ENCODE peak calls at places on chromosomes 4 and X, in five cellular contexts. Y is tibial nerve; D is CD4-positive, alpha-beta T cell; E is keratinocyte; S is Caco-2. L is an unnamed sample.

GRCh38 chr4:101187837-101188236 is 159.5 kb downstream of the PPP3CA start:
- DNase-seq in D (no peak), Y (no peak), S (no peak), E (no peak), L (no peak)

GRCh38 chr4:175833574-175834350 is 21.7 kb upstream of the GPM6A start:
- DNase-seq in Y (no peak), E (no peak), S (no peak), D (no peak), L (no peak)

GRCh38 chr4:163331629-163332360 is 601 bp downstream of the NPY1R start:
- DNase-seq in Y (no peak), S (no peak), D (no peak), E (no peak), L (no peak)

GRCh38 chrX:130728208-130728607 is 174.8 kb downstream of the ENOX2 start:
- DNase-seq in S (no peak), E (no peak), D (no peak), Y (no peak), L (no peak)

GRCh38 chr4:25795566-25796454 is 67.0 kb downstream of the SEL1L3 start:
- DNase-seq in E (no peak), Y (no peak), S (peak), D (no peak), L (no peak)

GRCh38 chr4:30719363-30720020 is 677 bp upstream of the PCDH7 start:
- DNase-seq in Y (no peak), S (peak), E (no peak), D (no peak), L (no peak)

GRCh38 chr4:100306018-100306417 is 115.8 kb upstream of the DDIT4L start:
- DNase-seq in S (no peak), E (no peak), Y (no peak), D (no peak), L (no peak)

GRCh38 chr4:65538571-65538970 is 131.7 kb downstream of the EPHA5 start:
- DNase-seq in S (no peak), E (no peak), Y (no peak), D (no peak), L (no peak)

GRCh38 chrX:119736206-119736764 is 22.1 kb upstream of the SOWAHD start:
- DNase-seq in D (no peak), Y (no peak), S (no peak), E (no peak), L (no peak)

GRCh38 chrX:151396042-151396826 is 772 bp upstream of the VMA21 start:
- DNase-seq in E (no peak), S (no peak), D (no peak), Y (peak), L (no peak)

GRCh38 chr4:115292320-115293092 is 179.1 kb upstream of the NDST4 start:
- DNase-seq in D (no peak), E (no peak), Y (no peak), S (no peak), L (no peak)

GRCh38 chr4:119190354-119190753 is 22.2 kb upstream of the USP53 start:
- DNase-seq in D (no peak), Y (no peak), S (no peak), E (no peak), L (no peak)

GRCh38 chr4:182925298-182925738 is 8.1 kb upstream of the DCTD start:
- DNase-seq in E (no peak), S (peak), Y (peak), D (peak), L (no peak)

GRCh38 chr4:17702666-17703065 is 78.8 kb downstream of the FAM184B start:
- DNase-seq in Y (no peak), D (no peak), S (no peak), E (no peak), L (no peak)

GRCh38 chr4:78776031-78776728 is at the start of gene BMP2K:
- DNase-seq in Y (peak), D (peak), S (peak), E (no peak), L (no peak)

GRCh38 chr4:114226968-114227760 is 247.7 kb upstream of the ARSJ start:
- DNase-seq in E (no peak), S (no peak), Y (no peak), D (no peak), L (no peak)

GRCh38 chrX:108584617-108585211 is 145.1 kb downstream of the COL4A5 start:
- DNase-seq in Y (no peak), S (no peak), E (no peak), D (no peak), L (no peak)

GRCh38 chr4:187586892-187587291 is 408.7 kb upstream of the ZFP42 start:
- DNase-seq in E (no peak), Y (no peak), D (no peak), S (no peak), L (no peak)

GRCh38 chr4:154024097-154024496 is 235.2 kb upstream of the SFRP2 start:
- DNase-seq in E (no peak), S (no peak), Y (no peak), D (no peak), L (no peak)

GRCh38 chr4:182828678-182829025 is 88.5 kb downstream of the DCTD start:
- DNase-seq in Y (no peak), E (no peak), S (no peak), D (no peak), L (no peak)

GRCh38 chr4:42205551-42205950 is 53.1 kb upstream of the BEND4 start:
- DNase-seq in D (no peak), Y (no peak), E (no peak), S (no peak), L (no peak)

GRCh38 chrX:143635915-143636314 is at the start of gene SLITRK4:
- DNase-seq in S (no peak), D (no peak), E (no peak), Y (no peak), L (no peak)

GRCh38 chr4:87317527-87317926 is 5.2 kb downstream of the HSD17B13 start:
- DNase-seq in E (no peak), D (no peak), Y (no peak), S (no peak), L (no peak)

GRCh38 chrX:152177497-152178269 is 39.3 kb upstream of the MAGEA10 start:
- DNase-seq in Y (no peak), D (no peak), S (no peak), E (no peak), L (no peak)

GRCh38 chrX:127570276-127570675 is 481.9 kb downstream of the ACTRT1 start:
- DNase-seq in D (no peak), E (no peak), S (no peak), Y (no peak), L (no peak)

GRCh38 chrX:119482497-119483480 is 14.5 kb downstream of the SLC25A5 start:
- DNase-seq in D (peak), S (peak), Y (peak), E (no peak), L (no peak)

GRCh38 chr4:1323635-1324442 is 23.2 kb upstream of the UVSSA start:
- DNase-seq in E (peak), S (no peak), Y (no peak), D (no peak), L (no peak)

GRCh38 chrX:826448-826847 is 195.9 kb downstream of the SHOX start:
- DNase-seq in E (no peak), S (no peak), Y (no peak), D (no peak), L (no peak)

GRCh38 chr4:23981328-23981727 is 91.5 kb upstream of the PPARGC1A start:
- DNase-seq in D (no peak), S (no peak), Y (no peak), E (no peak), L (no peak)

GRCh38 chrX:150694738-150695410 is 1.7 kb downstream of the MTMR1 start:
- DNase-seq in E (no peak), D (no peak), Y (no peak), S (no peak), L (no peak)

GRCh38 chrX:6371353-6371752 is 142.7 kb upstream of the NLGN4X start:
- DNase-seq in S (no peak), E (no peak), D (no peak), Y (no peak), L (no peak)

GRCh38 chr4:128565565-128566186 is 243.8 kb upstream of the JADE1 start:
- DNase-seq in E (no peak), D (no peak), S (peak), Y (no peak), L (peak)

GRCh38 chr4:20254517-20255250 is 3.0 kb downstream of the SLIT2 start:
- DNase-seq in D (no peak), S (no peak), E (no peak), Y (no peak), L (no peak)

GRCh38 chrX:110125435-110125834 is 122.5 kb downstream of the TMEM164 start:
- DNase-seq in D (no peak), S (no peak), Y (no peak), E (no peak), L (no peak)
- TF ChIP-seq CTCF in D (no peak), S (peak), Y (no peak), E (no peak), L (no peak)

DNA sequence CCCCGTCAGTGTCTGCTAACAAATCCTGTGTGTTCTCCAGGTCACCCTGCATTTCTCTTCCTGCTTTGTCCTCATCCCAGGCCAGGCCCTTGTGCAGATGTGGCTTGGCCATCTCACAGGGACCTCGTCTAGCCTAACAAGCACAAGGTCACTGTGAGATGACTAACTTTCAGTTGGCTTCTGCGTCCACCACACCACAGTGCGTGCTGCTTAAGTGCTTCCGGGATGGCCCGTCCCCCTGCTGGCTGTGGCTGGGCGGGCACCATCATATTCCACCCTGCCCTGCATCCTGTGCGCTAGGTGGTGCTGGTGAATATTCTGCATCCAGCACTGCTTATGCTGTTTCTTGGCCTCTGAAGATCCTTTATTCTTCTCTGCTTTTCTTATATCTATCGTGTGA is 33.8 kb downstream of the RBBP7 start:
- DNase-seq in S (no peak), E (no peak), D (no peak), Y (no peak), L (no peak)
- TF ChIP-seq CTCF in S (peak), E (peak), D (no peak), Y (peak), L (no peak)

GRCh38 chr4:179626687-179627086 is 2184.4 kb upstream of the AGA start:
- DNase-seq in D (no peak), E (no peak), S (no peak), Y (no peak), L (no peak)

GRCh38 chr4:179624768-179625181 is 2182.5 kb upstream of the AGA start:
- DNase-seq in E (no peak), D (no peak), Y (no peak), S (no peak), L (no peak)

GRCh38 chr4:179625391-179625790 is 2183.2 kb upstream of the AGA start:
- DNase-seq in Y (no peak), E (no peak), D (no peak), S (no peak), L (no peak)
- TF ChIP-seq CTCF in Y (no peak), E (no peak), D (no peak), S (no peak), L (no peak)

GRCh38 chr4:90081432-90082195 is 45.6 kb upstream of the CCSER1 start:
- DNase-seq in S (no peak), D (no peak), Y (no peak), E (no peak), L (no peak)
- TF ChIP-seq CTCF in S (no peak), D (no peak), Y (no peak), E (no peak), L (no peak)

DNA sequence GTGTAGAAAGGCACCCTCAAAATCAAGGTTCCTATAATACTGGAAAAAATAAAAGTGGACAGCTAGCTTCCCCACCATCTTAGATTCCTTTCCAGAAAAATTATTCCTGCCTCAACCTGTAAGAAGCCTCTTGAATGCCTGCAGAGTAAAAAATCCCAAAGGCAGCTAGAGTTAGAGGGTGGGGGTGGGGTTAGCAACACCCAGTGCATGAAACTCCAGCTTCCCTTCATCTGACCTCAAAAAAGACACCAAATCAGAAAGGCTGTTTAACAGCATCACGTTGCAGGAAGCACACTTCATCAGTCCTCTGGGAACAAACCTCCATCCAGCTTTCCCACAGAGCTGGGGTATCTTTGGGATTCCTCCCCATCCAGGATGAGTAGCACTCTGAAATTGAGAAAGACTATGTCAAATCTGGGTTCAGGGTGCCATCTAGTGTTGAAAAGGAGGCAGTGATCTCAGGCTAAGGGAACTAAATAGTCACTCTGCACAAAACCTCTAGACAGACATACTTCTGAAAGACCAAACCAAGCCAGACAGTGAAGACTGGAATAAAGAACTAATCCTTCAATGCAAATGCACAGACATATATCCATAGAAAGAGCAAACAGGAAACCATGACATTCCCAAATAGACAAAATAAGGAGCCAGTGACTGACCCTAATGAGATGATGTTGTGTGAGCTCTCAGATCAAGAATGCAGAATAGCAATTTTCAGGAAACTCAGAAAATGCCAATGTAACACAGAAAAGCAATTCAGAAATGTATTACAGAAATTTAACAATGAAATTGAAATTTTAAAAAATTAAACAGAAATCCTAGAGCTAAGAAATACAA is 97.9 kb downstream of the ARHGEF9 start:
- DNase-seq in Y (peak), D (no peak), S (peak), E (no peak), L (no peak)
- TF ChIP-seq CTCF in Y (peak), D (peak), S (peak), E (peak), L (no peak)

DNA sequence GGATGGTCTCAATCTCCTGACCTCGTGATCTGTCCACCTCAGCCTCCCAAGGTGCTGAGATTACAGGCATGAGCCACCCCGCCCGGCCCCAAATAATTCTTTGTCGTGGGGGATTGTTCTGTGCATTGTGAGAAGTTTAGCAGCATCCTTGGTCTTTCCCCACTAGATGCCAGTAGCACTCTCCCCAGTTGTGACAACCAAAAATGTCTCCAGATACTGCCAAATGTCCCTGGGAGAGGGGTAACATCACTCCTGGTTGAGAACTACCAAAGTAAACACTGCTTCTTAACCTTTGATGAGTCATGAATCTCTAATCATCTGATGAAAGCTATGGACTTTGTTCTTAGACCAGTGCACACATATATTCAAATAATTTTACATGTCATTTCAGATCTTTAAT is 90.7 kb upstream of the BRS3 start:
- DNase-seq in E (no peak), S (no peak), Y (no peak), D (no peak), L (no peak)
- TF ChIP-seq CTCF in E (no peak), S (no peak), Y (no peak), D (no peak), L (no peak)

DNA sequence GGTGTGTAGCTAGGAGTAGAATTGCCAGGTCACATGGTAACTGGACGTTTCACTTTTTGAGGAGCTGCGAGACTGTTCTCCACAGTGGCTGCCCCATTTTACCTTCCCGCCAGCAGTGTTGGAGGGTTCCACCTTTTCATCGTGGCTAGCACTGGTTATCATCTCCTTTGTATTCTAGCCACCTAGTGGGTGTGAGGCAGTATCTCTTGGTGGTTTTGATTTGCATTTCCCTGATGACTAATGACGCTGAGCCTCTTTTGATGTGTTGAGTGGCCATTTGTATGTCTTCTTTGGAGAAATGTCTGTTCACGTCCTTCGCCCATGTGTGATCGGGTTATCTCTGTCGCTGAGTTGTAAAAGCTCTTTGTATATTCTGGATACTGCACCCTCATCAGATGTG is 10.6 kb downstream of the ABCD1 start:
- DNase-seq in S (no peak), D (no peak), Y (no peak), E (no peak), L (no peak)
- TF ChIP-seq CTCF in S (no peak), D (no peak), Y (no peak), E (no peak), L (no peak)

GRCh38 chrX:132716006-132716405 is 227.2 kb upstream of the MBNL3 start:
- DNase-seq in D (no peak), Y (no peak), S (no peak), E (no peak), L (no peak)
- TF ChIP-seq CTCF in D (no peak), Y (peak), S (no peak), E (no peak), L (no peak)

DNA sequence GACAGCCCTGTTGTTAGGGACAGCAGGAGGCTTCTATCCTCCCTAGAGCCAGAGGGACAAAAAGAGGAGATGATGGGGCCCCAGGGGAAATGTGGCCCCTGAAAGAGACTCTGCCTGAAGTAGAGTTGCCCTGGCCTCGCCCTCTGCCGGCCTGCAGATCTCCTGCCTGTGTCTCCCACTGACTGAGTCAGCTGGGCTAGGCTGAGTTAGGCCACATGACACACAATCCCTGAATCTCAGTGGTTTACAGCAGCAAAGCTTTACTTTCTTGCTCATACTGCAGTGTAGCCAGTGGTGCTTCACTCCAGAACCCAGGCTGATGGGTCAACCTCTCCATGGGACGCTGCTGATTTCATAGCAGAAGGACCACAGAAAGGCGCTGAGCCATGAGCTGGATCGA is 23.5 kb downstream of the DRD5 start:
- DNase-seq in Y (no peak), D (no peak), E (no peak), S (no peak), L (no peak)
- TF ChIP-seq CTCF in Y (no peak), D (no peak), E (no peak), S (no peak), L (no peak)